ENCODE peak calls at places on chromosomes 11 and 22, in four cellular contexts. One of them, this sample, is unnamed.

GRCh38 chr11:119828011-119828410 is 99.0 kb upstream of the NECTIN1 start:
- DNase-seq in neuronal stem cell: no peak
- DNase-seq in mesenchymal stem cell: no peak
- DNase-seq in trophoblast cell: no peak
- DNase-seq in this sample: no peak

GRCh38 chr22:43012390-43012789 is 2.6 kb downstream of the PACSIN2 start:
- DNase-seq in neuronal stem cell: no peak
- DNase-seq in mesenchymal stem cell: no peak
- DNase-seq in trophoblast cell: peak; percentile 57
- DNase-seq in this sample: no peak

GRCh38 chr11:122126024-122126678 is 10.1 kb upstream of the BLID start:
- DNase-seq in neuronal stem cell: no peak
- DNase-seq in mesenchymal stem cell: no peak
- DNase-seq in trophoblast cell: no peak
- DNase-seq in this sample: no peak

GRCh38 chr11:7208391-7208790 is 43.3 kb upstream of the SYT9 start:
- DNase-seq in neuronal stem cell: no peak
- DNase-seq in mesenchymal stem cell: no peak
- DNase-seq in trophoblast cell: no peak
- DNase-seq in this sample: no peak

GRCh38 chr22:20495861-20496681 is 476 bp upstream of the KLHL22 start:
- DNase-seq in neuronal stem cell: peak; percentile 89
- DNase-seq in mesenchymal stem cell: peak; percentile 93
- DNase-seq in trophoblast cell: peak; percentile 91
- DNase-seq in this sample: peak; percentile 88

GRCh38 chr11:3803726-3804510 is 4.4 kb upstream of the PGAP2 start:
- DNase-seq in neuronal stem cell: no peak
- DNase-seq in mesenchymal stem cell: peak; percentile 59
- DNase-seq in trophoblast cell: peak; percentile 75
- DNase-seq in this sample: no peak

GRCh38 chr11:19669511-19669910 is 43.1 kb upstream of the NAV2 start:
- DNase-seq in neuronal stem cell: no peak
- DNase-seq in mesenchymal stem cell: no peak
- DNase-seq in trophoblast cell: no peak
- DNase-seq in this sample: no peak

GRCh38 chr22:17896552-17896951 is 122.3 kb upstream of the BID start:
- DNase-seq in neuronal stem cell: no peak
- DNase-seq in mesenchymal stem cell: no peak
- DNase-seq in trophoblast cell: no peak
- DNase-seq in this sample: peak; percentile 79

GRCh38 chr11:71995726-71996291 is 2.9 kb upstream of the IL18BP start:
- DNase-seq in neuronal stem cell: no peak
- DNase-seq in mesenchymal stem cell: no peak
- DNase-seq in trophoblast cell: no peak
- DNase-seq in this sample: no peak

GRCh38 chr22:29028468-29028867 is 33.2 kb downstream of the C22orf31 start:
- DNase-seq in neuronal stem cell: no peak
- DNase-seq in mesenchymal stem cell: peak; percentile 20
- DNase-seq in trophoblast cell: no peak
- DNase-seq in this sample: no peak

DNA sequence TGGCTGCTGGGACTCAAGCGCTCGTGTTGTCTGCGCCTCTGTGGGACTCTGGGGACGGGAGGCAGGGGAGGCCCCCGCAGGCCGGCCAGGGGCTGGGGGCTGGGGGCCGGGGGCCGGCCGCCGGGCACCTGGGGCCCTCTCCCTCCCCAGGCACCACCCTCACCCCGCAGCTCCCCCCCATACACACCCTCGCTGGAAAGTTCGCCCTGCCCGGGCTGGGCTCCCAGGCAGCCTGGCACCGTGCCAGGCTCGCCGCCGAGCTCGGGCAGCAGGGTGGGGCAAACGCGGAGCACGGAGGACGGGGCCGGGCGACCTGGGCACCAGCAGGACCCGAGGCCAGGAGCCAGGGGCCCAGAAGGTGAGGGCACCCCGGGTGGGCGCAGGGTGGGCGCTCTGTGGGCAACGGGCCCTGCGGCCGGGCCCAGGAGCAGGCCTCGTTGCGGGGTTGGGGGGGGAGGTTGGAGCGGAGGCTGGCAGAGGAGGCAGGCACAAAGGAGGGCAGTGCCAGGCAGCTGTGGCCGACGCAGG is 76.7 kb upstream of the WNT7B start:
- DNase-seq in neuronal stem cell: no peak
- DNase-seq in mesenchymal stem cell: no peak
- DNase-seq in trophoblast cell: no peak
- DNase-seq in this sample: no peak
- H3K14ac ChIP-seq in neuronal stem cell: peak overlapping the region; percentile 31
- H3K14ac ChIP-seq in mesenchymal stem cell: no peak overlapping the region
- H3K14ac ChIP-seq in trophoblast cell: no peak overlapping the region
- H3K14ac ChIP-seq in this sample: no peak overlapping the region

DNA sequence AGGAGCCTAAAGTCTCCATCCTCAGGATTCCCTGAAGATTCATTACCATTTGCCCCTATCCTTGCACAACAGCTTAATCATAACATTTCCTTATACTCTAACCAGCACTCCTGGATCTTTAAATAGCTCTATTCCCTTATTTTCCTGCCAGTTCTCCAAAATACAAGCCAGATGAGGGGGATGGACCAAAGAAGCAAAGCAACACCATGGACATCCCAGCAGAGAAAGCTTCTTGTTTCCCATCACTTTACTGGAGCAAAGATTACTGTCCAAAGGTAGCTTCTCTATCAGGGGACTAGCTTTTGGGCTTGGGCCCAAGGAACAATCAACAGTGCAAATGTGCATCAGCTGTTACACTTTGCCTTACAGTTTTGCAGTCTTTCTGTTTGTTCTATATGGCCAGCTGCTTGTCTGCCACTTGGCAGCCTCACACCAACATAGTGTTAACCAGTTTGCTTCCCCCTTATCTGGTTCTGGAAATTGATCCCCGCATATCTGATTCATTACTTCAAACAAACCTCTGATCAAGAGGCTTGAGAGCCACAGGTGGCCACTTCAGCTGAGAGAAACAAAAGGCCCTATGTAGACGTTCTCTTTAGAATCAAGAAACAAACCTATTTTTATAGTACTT is 814.3 kb downstream of the METTL15 start:
- DNase-seq in neuronal stem cell: no peak
- DNase-seq in mesenchymal stem cell: no peak
- DNase-seq in trophoblast cell: no peak
- DNase-seq in this sample: no peak
- H3K14ac ChIP-seq in neuronal stem cell: no peak overlapping the region
- H3K14ac ChIP-seq in mesenchymal stem cell: no peak overlapping the region
- H3K14ac ChIP-seq in trophoblast cell: no peak overlapping the region
- H3K14ac ChIP-seq in this sample: no peak overlapping the region

DNA sequence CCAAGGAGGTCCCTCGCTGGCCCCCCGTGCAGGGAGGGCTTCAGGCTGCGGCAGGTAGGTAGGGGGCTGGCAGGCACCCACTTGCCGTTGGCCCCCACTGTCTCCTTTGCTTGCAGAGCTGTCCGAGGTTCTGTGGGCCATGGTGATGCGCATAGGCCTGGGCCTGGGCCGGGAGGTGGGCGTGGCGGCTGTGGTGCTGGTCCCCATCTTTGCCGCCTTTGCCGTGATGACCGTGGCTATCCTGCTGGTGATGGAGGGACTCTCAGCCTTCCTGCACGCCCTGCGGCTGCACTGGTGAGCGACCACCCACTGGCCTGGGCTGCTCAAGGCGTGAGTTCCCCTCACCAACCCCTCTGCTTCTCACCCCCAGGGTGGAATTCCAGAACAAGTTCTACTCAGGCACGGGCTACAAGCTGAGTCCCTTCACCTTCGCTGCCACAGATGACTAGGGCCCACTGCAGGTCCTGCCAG is 11.6 kb downstream of the TCIRG1 start:
- DNase-seq in neuronal stem cell: no peak
- DNase-seq in mesenchymal stem cell: no peak
- DNase-seq in trophoblast cell: no peak
- DNase-seq in this sample: peak; percentile 32
- H3K14ac ChIP-seq in neuronal stem cell: peak overlapping the region; percentile 76
- H3K14ac ChIP-seq in mesenchymal stem cell: no peak overlapping the region
- H3K14ac ChIP-seq in trophoblast cell: no peak overlapping the region
- H3K14ac ChIP-seq in this sample: no peak overlapping the region

DNA sequence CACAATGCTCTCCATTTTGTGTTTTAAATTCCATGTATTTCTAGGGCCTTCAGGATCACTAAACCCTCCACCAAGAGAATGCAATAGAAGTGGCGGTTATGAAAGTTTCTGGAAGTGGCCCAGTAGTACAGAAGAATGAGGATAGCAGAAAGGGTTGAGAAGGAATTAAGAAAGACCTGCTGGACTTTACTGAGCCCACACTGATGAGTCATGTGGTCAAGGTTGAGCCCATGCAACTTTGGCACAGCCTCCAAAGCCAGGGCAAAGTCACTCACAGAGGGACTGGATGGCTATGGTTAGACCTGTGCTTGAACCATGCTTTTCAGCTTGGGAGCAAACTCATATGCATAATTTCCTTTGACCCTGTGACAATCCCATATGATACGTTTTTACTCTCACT is 102.9 kb upstream of the PLET1 start:
- DNase-seq in neuronal stem cell: no peak
- DNase-seq in mesenchymal stem cell: peak; percentile 56
- DNase-seq in trophoblast cell: no peak
- DNase-seq in this sample: no peak
- H3K14ac ChIP-seq in neuronal stem cell: no peak overlapping the region
- H3K14ac ChIP-seq in mesenchymal stem cell: no peak overlapping the region
- H3K14ac ChIP-seq in trophoblast cell: no peak overlapping the region
- H3K14ac ChIP-seq in this sample: no peak overlapping the region

DNA sequence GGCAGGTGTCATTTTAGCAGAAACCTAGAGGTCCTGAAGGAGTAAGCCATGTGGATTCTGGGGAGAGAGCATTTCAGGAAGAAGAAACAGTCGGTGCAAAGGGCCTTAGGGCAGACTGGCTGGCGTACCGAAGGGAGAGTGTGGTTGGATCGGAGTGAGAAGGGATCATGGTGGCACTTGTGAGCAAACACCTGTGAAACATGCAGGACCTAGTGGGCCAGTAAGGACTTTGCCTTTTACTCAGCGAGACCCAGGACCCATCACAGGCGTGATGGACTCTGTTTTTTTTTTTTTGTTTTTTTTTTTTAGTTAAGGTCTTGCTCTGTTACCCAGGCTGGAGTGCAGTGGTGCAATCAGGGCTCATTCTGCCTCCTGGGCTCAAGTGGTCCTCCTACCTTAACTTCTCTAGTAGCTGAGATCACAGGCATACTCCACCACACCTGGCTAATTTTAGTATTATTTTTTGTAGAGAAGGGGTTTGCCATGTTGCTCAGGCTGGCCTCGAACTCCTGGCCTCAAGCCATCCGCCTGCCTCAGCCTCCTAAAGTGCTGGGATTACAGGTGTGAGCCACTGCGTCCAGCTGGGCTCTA is 3.5 kb upstream of the TSGA10IP start:
- DNase-seq in neuronal stem cell: no peak
- DNase-seq in mesenchymal stem cell: no peak
- DNase-seq in trophoblast cell: no peak
- DNase-seq in this sample: no peak
- H3K14ac ChIP-seq in neuronal stem cell: no peak overlapping the region
- H3K14ac ChIP-seq in mesenchymal stem cell: no peak overlapping the region
- H3K14ac ChIP-seq in trophoblast cell: no peak overlapping the region
- H3K14ac ChIP-seq in this sample: no peak overlapping the region

This sample was measured in H9.